ENCODE peak calls at places on chromosomes 13 and 19, in five cellular contexts. I, D, V, Z and G are unnamed samples.

GRCh38 chr19:45729774-45730388 is 815 bp downstream of the FBXO46 start:
- DNase-seq in I (peak), D (no peak), V (peak), Z (no peak), G (no peak)

GRCh38 chr19:7488736-7489353 is at the start of gene PEX11G:
- DNase-seq in I (peak), D (peak), V (peak), Z (peak), G (peak)

GRCh38 chr19:10364644-10365043 is 15.7 kb downstream of the TYK2 start:
- DNase-seq in I (no peak), D (no peak), V (no peak), Z (no peak), G (no peak)

GRCh38 chr13:110965038-110965754 is 50.3 kb upstream of the ANKRD10 start:
- DNase-seq in I (no peak), D (no peak), V (no peak), Z (no peak), G (no peak)

GRCh38 chr13:102233566-102234208 is 168.2 kb downstream of the FGF14 start:
- DNase-seq in I (no peak), D (no peak), V (no peak), Z (no peak), G (no peak)

GRCh38 chr19:2199215-2199614 is 35.5 kb downstream of the DOT1L start:
- DNase-seq in I (no peak), D (peak), V (peak), Z (no peak), G (no peak)

GRCh38 chr13:74290324-74290773 is 156.1 kb upstream of the KLF12 start:
- DNase-seq in I (peak), D (peak), V (peak), Z (peak), G (peak)

GRCh38 chr19:39413903-39414608 is 1.6 kb downstream of the PLEKHG2 start:
- DNase-seq in I (peak), D (peak), V (peak), Z (no peak), G (no peak)

GRCh38 chr13:50400930-50401553 is 385.8 kb downstream of the KCNRG start:
- DNase-seq in I (no peak), D (no peak), V (no peak), Z (no peak), G (no peak)

GRCh38 chr13:24013189-24013588 is 115.9 kb upstream of the C1QTNF9B start:
- DNase-seq in I (no peak), D (no peak), V (no peak), Z (no peak), G (no peak)

DNA sequence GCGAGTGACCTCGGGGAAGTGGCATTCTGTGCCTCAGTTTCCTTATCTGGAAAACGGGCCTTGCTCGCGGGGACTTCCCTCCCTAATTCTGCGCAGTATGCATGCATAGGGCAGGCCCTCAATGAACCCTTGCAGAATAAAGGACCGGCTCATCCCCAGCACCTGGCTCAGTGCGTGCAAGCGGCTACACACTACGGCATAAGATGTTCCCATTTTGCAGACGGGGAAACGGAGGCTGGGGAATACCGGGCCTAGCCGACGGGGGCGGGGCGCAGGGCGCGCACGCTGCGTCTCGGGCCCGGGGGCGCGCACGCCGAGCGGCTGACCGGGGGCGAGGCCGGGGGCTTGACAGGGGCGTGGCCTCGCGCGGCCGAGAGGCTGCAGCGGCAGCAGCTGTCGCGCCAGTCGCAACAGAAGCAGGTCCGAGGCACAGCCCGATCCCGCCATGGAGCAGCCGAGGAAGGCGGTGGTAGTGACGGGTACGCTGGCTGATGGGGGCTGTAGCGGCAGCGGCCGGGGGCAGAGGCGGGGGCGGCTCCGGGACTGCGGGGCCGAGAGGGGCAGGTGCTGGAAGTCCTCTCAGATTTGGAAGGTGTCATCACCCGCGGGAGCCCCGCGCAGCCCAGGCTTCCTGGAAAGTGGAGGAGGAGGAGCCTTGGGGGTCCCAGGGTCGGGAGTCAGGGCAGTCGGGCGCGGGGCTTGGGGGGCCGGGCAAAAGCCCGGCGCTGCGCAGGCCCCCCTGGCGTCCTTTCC is at the start of gene PGPEP1:
- DNase-seq in I (peak), D (peak), V (peak), Z (no peak), G (peak)
- TF ChIP-seq POLR2AphosphoS5 in I (peak), D (no peak), V (peak), Z (no peak), G (no peak)

DNA sequence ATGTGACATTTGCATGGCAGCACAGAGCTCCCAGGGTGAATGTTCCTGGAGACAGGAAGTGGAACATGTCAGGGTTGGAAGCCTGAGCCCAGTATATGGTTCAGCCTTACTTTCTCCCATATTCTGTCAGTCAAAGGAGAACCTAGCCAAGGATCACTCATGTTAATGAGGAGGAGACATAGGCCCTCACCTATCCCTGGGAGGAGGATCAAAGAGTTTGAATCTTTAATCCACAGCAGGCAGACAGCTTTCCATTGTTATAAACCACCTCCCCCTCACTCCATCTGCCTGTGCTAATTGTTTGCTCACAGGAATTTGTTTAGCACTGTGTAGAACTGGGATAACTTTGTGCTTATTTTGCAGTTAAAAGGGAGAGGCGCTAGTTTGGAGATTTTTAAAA is 1069.1 kb downstream of the EFNB2 start:
- DNase-seq in I (no peak), D (no peak), V (no peak), Z (no peak), G (no peak)
- TF ChIP-seq POLR2AphosphoS5 in I (no peak), D (no peak), V (no peak), Z (no peak), G (no peak)

DNA sequence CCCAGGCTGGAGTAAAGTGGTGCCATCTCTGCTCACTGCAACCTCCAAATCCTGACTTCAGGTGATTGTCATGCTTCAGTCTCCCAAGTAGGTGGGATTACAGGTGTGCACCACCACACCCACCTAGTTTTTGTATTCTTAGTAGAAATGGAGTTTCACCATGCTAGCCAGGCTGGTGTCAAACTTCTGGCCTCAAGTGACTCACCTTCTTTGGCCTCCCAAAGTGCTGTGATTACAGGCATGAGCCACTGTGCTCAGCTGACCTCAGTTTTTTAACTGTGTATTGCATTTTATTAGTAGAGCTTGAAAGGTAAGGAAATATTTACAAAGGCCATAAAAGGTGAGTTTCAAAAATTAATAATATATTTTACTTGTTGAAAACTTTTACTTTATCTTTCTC is 2.3 kb downstream of the ZNF726 start:
- DNase-seq in I (no peak), D (no peak), V (no peak), Z (no peak), G (no peak)
- TF ChIP-seq POLR2AphosphoS5 in I (no peak), D (no peak), V (no peak), Z (no peak), G (no peak)

GRCh38 chr13:44117351-44117750 is 237.6 kb downstream of the LACC1 start:
- DNase-seq in I (no peak), D (no peak), V (peak), Z (no peak), G (no peak)
- TF ChIP-seq POLR2AphosphoS5 in I (no peak), D (no peak), V (no peak), Z (no peak), G (no peak)

GRCh38 chr13:30338952-30339351 is 31.6 kb upstream of the KATNAL1 start:
- DNase-seq in I (no peak), D (no peak), V (no peak), Z (no peak), G (no peak)

GRCh38 chr13:30340367-30341184 is 33.2 kb upstream of the KATNAL1 start:
- DNase-seq in I (peak), D (peak), V (no peak), Z (peak), G (no peak)

GRCh38 chr13:30339721-30340366 is 32.5 kb upstream of the KATNAL1 start:
- DNase-seq in I (no peak), D (no peak), V (no peak), Z (no peak), G (no peak)

GRCh38 chr13:30345426-30346100 is 38.2 kb upstream of the KATNAL1 start:
- DNase-seq in I (no peak), D (no peak), V (no peak), Z (no peak), G (no peak)

DNA sequence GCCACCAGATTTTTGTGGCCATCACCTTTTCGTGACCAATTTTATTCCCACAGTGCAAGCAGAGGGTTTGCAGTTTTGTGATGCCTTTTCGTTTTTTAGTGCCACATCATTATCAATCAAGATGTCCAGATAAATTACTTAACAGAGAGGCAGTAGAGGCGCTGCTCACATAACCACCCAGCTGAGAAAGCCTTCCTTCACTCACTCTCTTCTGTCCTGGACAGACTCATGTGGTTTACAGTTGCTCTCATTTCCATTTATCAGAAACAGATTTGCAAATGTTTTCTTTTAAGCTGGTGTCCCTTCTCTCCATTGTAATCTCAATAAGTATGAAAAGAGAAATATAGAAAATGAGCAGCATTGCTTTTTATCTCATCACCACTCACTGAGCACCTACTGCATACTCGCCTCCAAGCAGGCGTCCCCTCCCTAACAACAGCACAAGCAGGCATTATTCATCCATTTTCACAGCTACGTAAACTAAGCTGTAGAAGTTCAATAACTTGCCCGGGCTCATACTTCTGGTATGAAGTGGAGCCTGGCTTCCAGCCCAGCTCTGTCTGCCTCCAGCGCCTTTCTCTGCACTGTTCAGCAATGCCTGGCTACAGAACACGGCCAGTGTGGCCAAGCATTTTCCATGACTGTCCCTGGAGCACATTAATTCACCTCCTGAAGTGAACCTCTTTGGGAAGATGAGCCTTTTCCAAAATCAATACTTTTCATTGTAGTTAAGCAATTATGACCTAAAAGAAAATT is 34.6 kb upstream of the KATNAL1 start:
- DNase-seq in I (peak), D (peak), V (no peak), Z (peak), G (peak)
- TF ChIP-seq POLR2AphosphoS5 in I (peak), D (peak), V (no peak), Z (peak), G (peak)

DNA sequence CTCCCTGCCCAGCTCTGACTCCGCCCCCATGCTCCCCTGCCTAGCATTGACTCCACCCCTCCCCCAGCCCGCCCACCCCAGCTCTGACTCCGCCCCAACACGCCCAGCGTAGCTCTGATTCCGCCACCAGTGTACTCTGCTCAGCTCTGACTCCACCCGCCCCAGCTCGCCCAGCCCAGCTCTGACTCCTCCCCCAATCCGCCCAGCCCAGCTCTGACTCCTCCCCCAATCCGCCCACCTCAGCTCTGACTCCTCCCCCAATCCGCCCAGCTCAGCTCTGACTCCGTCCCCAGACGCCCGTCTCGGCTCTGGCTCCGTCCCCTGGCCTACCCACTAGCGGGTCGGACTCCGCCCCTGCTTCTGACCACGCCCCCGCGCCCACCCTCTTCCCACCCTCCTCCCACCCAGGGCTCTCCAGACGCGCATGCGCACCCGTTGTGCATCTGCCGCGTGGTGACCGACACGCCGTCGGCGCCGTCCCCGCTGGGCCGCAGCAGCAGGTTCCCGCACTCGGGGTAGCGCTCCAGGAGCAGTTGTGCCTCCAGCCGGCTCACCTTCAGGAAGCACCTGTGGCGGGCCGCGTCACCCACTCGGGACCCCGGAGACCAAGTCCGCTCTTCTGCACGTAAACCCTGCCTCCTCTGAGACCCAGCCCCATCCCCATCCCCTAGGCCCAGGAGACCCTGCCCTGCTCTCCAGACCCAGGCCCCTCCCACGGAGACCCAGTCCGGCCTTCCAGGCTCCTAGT is 10.2 kb downstream of the STAP2 start:
- DNase-seq in I (peak), D (peak), V (peak), Z (peak), G (peak)
- TF ChIP-seq POLR2AphosphoS5 in I (peak), D (peak), V (peak), Z (no peak), G (no peak)

GRCh38 chr19:58477871-58478270 is 1.7 kb downstream of the ZNF446 start:
- DNase-seq in I (no peak), D (no peak), V (no peak), Z (no peak), G (no peak)

GRCh38 chr19:58475714-58476497 is at the start of gene ZNF446:
- DNase-seq in I (peak), D (peak), V (peak), Z (peak), G (peak)

GRCh38 chr19:58477130-58477529 is 978 bp downstream of the ZNF446 start:
- DNase-seq in I (no peak), D (no peak), V (no peak), Z (no peak), G (no peak)

GRCh38 chr19:58474997-58475713 is 997 bp upstream of the ZNF446 start:
- DNase-seq in I (no peak), D (no peak), V (no peak), Z (no peak), G (no peak)

GRCh38 chr19:58476498-58477015 is 405 bp downstream of the ZNF446 start:
- DNase-seq in I (no peak), D (peak), V (no peak), Z (no peak), G (no peak)
- TF ChIP-seq POLR2AphosphoS5 in I (no peak), D (no peak), V (no peak), Z (peak), G (no peak)